ENCODE peak calls at places on chromosomes 2 and 18, in nine cellular contexts. One of them, this sample, is unnamed.

GRCh38 chr2:240960963-240961876 is 37.2 kb upstream of the SNED1 start:
- DNase-seq in stimulated activated CD8-positive, alpha-beta memory T cell treated with anti-CD3 and anti-CD28 coated beads, Interleukin-15, amount 100 ng/mL, for 24 hours: no peak
- DNase-seq in neuronal stem cell: no peak
- DNase-seq in fibroblast of the aortic adventitia: peak
- DNase-seq in mesendoderm: no peak
- DNase-seq in Daoy: no peak
- DNase-seq in GM12891: peak
- DNase-seq in NCI-H146: no peak
- DNase-seq in H54: no peak
- DNase-seq in this sample: no peak

GRCh38 chr2:10732924-10733583 is 11.6 kb downstream of the ATP6V1C2 start:
- DNase-seq in mesendoderm: no peak
- DNase-seq in Daoy: no peak
- DNase-seq in GM12891: no peak
- DNase-seq in neuronal stem cell: no peak
- DNase-seq in H54: no peak
- DNase-seq in NCI-H146: no peak
- DNase-seq in fibroblast of the aortic adventitia: no peak
- DNase-seq in stimulated activated CD8-positive, alpha-beta memory T cell treated with anti-CD3 and anti-CD28 coated beads, Interleukin-15, amount 100 ng/mL, for 24 hours: no peak
- DNase-seq in this sample: no peak

GRCh38 chr18:28802546-28802945 is 625.6 kb upstream of the CDH2 start:
- DNase-seq in mesendoderm: no peak
- DNase-seq in fibroblast of the aortic adventitia: peak
- DNase-seq in NCI-H146: no peak
- DNase-seq in GM12891: no peak
- DNase-seq in neuronal stem cell: no peak
- DNase-seq in H54: no peak
- DNase-seq in stimulated activated CD8-positive, alpha-beta memory T cell treated with anti-CD3 and anti-CD28 coated beads, Interleukin-15, amount 100 ng/mL, for 24 hours: no peak
- DNase-seq in Daoy: peak
- DNase-seq in this sample: no peak

GRCh38 chr2:239496700-239497099 is 95.9 kb upstream of the HDAC4 start:
- DNase-seq in Daoy: no peak
- DNase-seq in stimulated activated CD8-positive, alpha-beta memory T cell treated with anti-CD3 and anti-CD28 coated beads, Interleukin-15, amount 100 ng/mL, for 24 hours: no peak
- DNase-seq in NCI-H146: no peak
- DNase-seq in GM12891: no peak
- DNase-seq in fibroblast of the aortic adventitia: no peak
- DNase-seq in H54: no peak
- DNase-seq in neuronal stem cell: no peak
- DNase-seq in mesendoderm: peak
- DNase-seq in this sample: no peak

GRCh38 chr2:239286901-239287300 is 113.9 kb downstream of the HDAC4 start:
- DNase-seq in stimulated activated CD8-positive, alpha-beta memory T cell treated with anti-CD3 and anti-CD28 coated beads, Interleukin-15, amount 100 ng/mL, for 24 hours: no peak
- DNase-seq in fibroblast of the aortic adventitia: no peak
- DNase-seq in neuronal stem cell: no peak
- DNase-seq in Daoy: no peak
- DNase-seq in NCI-H146: no peak
- DNase-seq in mesendoderm: no peak
- DNase-seq in H54: no peak
- DNase-seq in GM12891: no peak
- DNase-seq in this sample: no peak

GRCh38 chr18:46264255-46264654 is 160.1 kb downstream of the HAUS1 start:
- DNase-seq in GM12891: no peak
- DNase-seq in NCI-H146: peak
- DNase-seq in H54: no peak
- DNase-seq in Daoy: no peak
- DNase-seq in mesendoderm: peak
- DNase-seq in fibroblast of the aortic adventitia: no peak
- DNase-seq in stimulated activated CD8-positive, alpha-beta memory T cell treated with anti-CD3 and anti-CD28 coated beads, Interleukin-15, amount 100 ng/mL, for 24 hours: no peak
- DNase-seq in neuronal stem cell: peak
- DNase-seq in this sample: no peak

GRCh38 chr2:241315879-241316700 is at the start of gene SEPTIN2:
- DNase-seq in NCI-H146: peak
- DNase-seq in neuronal stem cell: no peak
- DNase-seq in Daoy: no peak
- DNase-seq in H54: peak
- DNase-seq in mesendoderm: peak
- DNase-seq in stimulated activated CD8-positive, alpha-beta memory T cell treated with anti-CD3 and anti-CD28 coated beads, Interleukin-15, amount 100 ng/mL, for 24 hours: no peak
- DNase-seq in fibroblast of the aortic adventitia: peak
- DNase-seq in GM12891: no peak
- DNase-seq in this sample: peak

GRCh38 chr2:100412866-100413265 is 4.6 kb downstream of the CHST10 start:
- DNase-seq in mesendoderm: peak
- DNase-seq in Daoy: no peak
- DNase-seq in stimulated activated CD8-positive, alpha-beta memory T cell treated with anti-CD3 and anti-CD28 coated beads, Interleukin-15, amount 100 ng/mL, for 24 hours: no peak
- DNase-seq in neuronal stem cell: peak
- DNase-seq in H54: no peak
- DNase-seq in GM12891: no peak
- DNase-seq in NCI-H146: no peak
- DNase-seq in fibroblast of the aortic adventitia: no peak
- DNase-seq in this sample: no peak

GRCh38 chr18:8615397-8616025 is 6.3 kb downstream of the RAB12 start:
- DNase-seq in NCI-H146: no peak
- DNase-seq in fibroblast of the aortic adventitia: peak
- DNase-seq in neuronal stem cell: no peak
- DNase-seq in H54: peak
- DNase-seq in Daoy: peak
- DNase-seq in mesendoderm: peak
- DNase-seq in stimulated activated CD8-positive, alpha-beta memory T cell treated with anti-CD3 and anti-CD28 coated beads, Interleukin-15, amount 100 ng/mL, for 24 hours: no peak
- DNase-seq in GM12891: no peak
- DNase-seq in this sample: peak

GRCh38 chr18:60027397-60027796 is 127.6 kb downstream of the PMAIP1 start:
- DNase-seq in neuronal stem cell: no peak
- DNase-seq in H54: no peak
- DNase-seq in stimulated activated CD8-positive, alpha-beta memory T cell treated with anti-CD3 and anti-CD28 coated beads, Interleukin-15, amount 100 ng/mL, for 24 hours: no peak
- DNase-seq in fibroblast of the aortic adventitia: no peak
- DNase-seq in mesendoderm: no peak
- DNase-seq in Daoy: no peak
- DNase-seq in GM12891: no peak
- DNase-seq in NCI-H146: peak
- DNase-seq in this sample: no peak

GRCh38 chr18:59303006-59303405 is 15.4 kb downstream of the CPLX4 start:
- DNase-seq in Daoy: no peak
- DNase-seq in NCI-H146: no peak
- DNase-seq in fibroblast of the aortic adventitia: no peak
- DNase-seq in mesendoderm: no peak
- DNase-seq in neuronal stem cell: no peak
- DNase-seq in stimulated activated CD8-positive, alpha-beta memory T cell treated with anti-CD3 and anti-CD28 coated beads, Interleukin-15, amount 100 ng/mL, for 24 hours: no peak
- DNase-seq in H54: no peak
- DNase-seq in GM12891: no peak
- DNase-seq in this sample: no peak

GRCh38 chr2:65430515-65431416 is 1.6 kb downstream of the SPRED2 start:
- DNase-seq in mesendoderm: peak
- DNase-seq in stimulated activated CD8-positive, alpha-beta memory T cell treated with anti-CD3 and anti-CD28 coated beads, Interleukin-15, amount 100 ng/mL, for 24 hours: peak
- DNase-seq in fibroblast of the aortic adventitia: peak
- DNase-seq in H54: peak
- DNase-seq in neuronal stem cell: peak
- DNase-seq in NCI-H146: peak
- DNase-seq in GM12891: no peak
- DNase-seq in Daoy: peak
- DNase-seq in this sample: peak

GRCh38 chr2:51505533-51505932 is 473.6 kb upstream of the NRXN1 start:
- DNase-seq in NCI-H146: no peak
- DNase-seq in Daoy: no peak
- DNase-seq in stimulated activated CD8-positive, alpha-beta memory T cell treated with anti-CD3 and anti-CD28 coated beads, Interleukin-15, amount 100 ng/mL, for 24 hours: no peak
- DNase-seq in neuronal stem cell: no peak
- DNase-seq in GM12891: no peak
- DNase-seq in fibroblast of the aortic adventitia: no peak
- DNase-seq in H54: no peak
- DNase-seq in mesendoderm: peak
- DNase-seq in this sample: no peak

GRCh38 chr2:150175034-150175433 is 312.4 kb downstream of the RND3 start:
- DNase-seq in H54: no peak
- DNase-seq in mesendoderm: no peak
- DNase-seq in stimulated activated CD8-positive, alpha-beta memory T cell treated with anti-CD3 and anti-CD28 coated beads, Interleukin-15, amount 100 ng/mL, for 24 hours: no peak
- DNase-seq in fibroblast of the aortic adventitia: no peak
- DNase-seq in GM12891: no peak
- DNase-seq in Daoy: no peak
- DNase-seq in neuronal stem cell: no peak
- DNase-seq in NCI-H146: no peak
- DNase-seq in this sample: no peak

GRCh38 chr2:19772981-19773380 is 128.8 kb downstream of the TTC32 start:
- DNase-seq in mesendoderm: no peak
- DNase-seq in NCI-H146: no peak
- DNase-seq in stimulated activated CD8-positive, alpha-beta memory T cell treated with anti-CD3 and anti-CD28 coated beads, Interleukin-15, amount 100 ng/mL, for 24 hours: no peak
- DNase-seq in H54: no peak
- DNase-seq in Daoy: no peak
- DNase-seq in fibroblast of the aortic adventitia: no peak
- DNase-seq in GM12891: no peak
- DNase-seq in neuronal stem cell: no peak
- DNase-seq in this sample: no peak